ENCODE peak calls at places on chromosomes 13 and 19, in nine cellular contexts. C, V, Q, P, R, X, Y, H and I are unnamed samples.

GRCh38 chr19:6610934-6611370 is 20.0 kb upstream of the CD70 start:
- DNase-seq in C (no peak), V (no peak), Q (no peak), P (peak), R (no peak), X (no peak), Y (peak), H (no peak), I (peak)

GRCh38 chr13:23622991-23623390 is 52.8 kb downstream of the TNFRSF19 start:
- DNase-seq in C (no peak), V (no peak), Q (no peak), P (no peak), R (no peak), X (no peak), Y (no peak), H (no peak), I (no peak)

GRCh38 chr13:26485786-26486185 is 71.7 kb upstream of the WASF3 start:
- DNase-seq in C (peak), V (no peak), Q (no peak), P (no peak), R (no peak), X (no peak), Y (no peak), H (peak), I (no peak)

GRCh38 chr19:339262-339887 is 5.2 kb downstream of the MIER2 start:
- DNase-seq in C (no peak), V (no peak), Q (no peak), P (no peak), R (no peak), X (no peak), Y (no peak), H (no peak), I (no peak)

GRCh38 chr13:112510002-112510780 is 77.8 kb downstream of the TUBGCP3 start:
- DNase-seq in C (no peak), V (peak), Q (peak), P (peak), R (peak), X (no peak), Y (peak), H (no peak), I (peak)

GRCh38 chr13:25034173-25034572 is 61.8 kb upstream of the PABPC3 start:
- DNase-seq in C (no peak), V (no peak), Q (no peak), P (no peak), R (no peak), X (no peak), Y (no peak), H (no peak), I (no peak)

GRCh38 chr13:29858667-29859066 is 8.2 kb upstream of the UBL3 start:
- DNase-seq in C (no peak), V (no peak), Q (no peak), P (no peak), R (no peak), X (no peak), Y (no peak), H (no peak), I (no peak)

GRCh38 chr19:10543420-10544241 is at the start of gene ATG4D:
- DNase-seq in C (peak), V (peak), Q (peak), P (peak), R (no peak), X (peak), Y (peak), H (peak), I (no peak)

GRCh38 chr13:39484506-39485313 is 118.3 kb downstream of the LHFPL6 start:
- DNase-seq in C (no peak), V (no peak), Q (no peak), P (peak), R (no peak), X (no peak), Y (no peak), H (no peak), I (peak)

GRCh38 chr13:72728290-72728605 is 525 bp downstream of the BORA start:
- DNase-seq in C (no peak), V (no peak), Q (no peak), P (no peak), R (no peak), X (no peak), Y (no peak), H (no peak), I (no peak)

GRCh38 chr13:42152495-42152894 is 104.0 kb downstream of the DGKH start:
- DNase-seq in C (no peak), V (no peak), Q (no peak), P (no peak), R (no peak), X (no peak), Y (no peak), H (no peak), I (no peak)

GRCh38 chr19:48695743-48696352 is at the start of gene FUT2:
- DNase-seq in C (no peak), V (peak), Q (peak), P (no peak), R (no peak), X (no peak), Y (no peak), H (no peak), I (no peak)

GRCh38 chr13:74288361-74288911 is 154.2 kb upstream of the KLF12 start:
- DNase-seq in C (peak), V (peak), Q (peak), P (no peak), R (no peak), X (peak), Y (no peak), H (no peak), I (no peak)

GRCh38 chr19:1690570-1691307 is 38.3 kb upstream of the TCF3 start:
- DNase-seq in C (no peak), V (no peak), Q (peak), P (peak), R (no peak), X (no peak), Y (no peak), H (no peak), I (no peak)

GRCh38 chr13:112124100-112124499 is 57.2 kb downstream of the SOX1 start:
- DNase-seq in C (no peak), V (no peak), Q (no peak), P (no peak), R (no peak), X (no peak), Y (no peak), H (no peak), I (no peak)

GRCh38 chr13:93502071-93502470 is 275.5 kb downstream of the GPC6 start:
- DNase-seq in C (no peak), V (no peak), Q (no peak), P (no peak), R (no peak), X (no peak), Y (no peak), H (no peak), I (no peak)

GRCh38 chr13:93502987-93503386 is 276.4 kb downstream of the GPC6 start:
- DNase-seq in C (no peak), V (no peak), Q (no peak), P (no peak), R (no peak), X (no peak), Y (no peak), H (no peak), I (no peak)

DNA sequence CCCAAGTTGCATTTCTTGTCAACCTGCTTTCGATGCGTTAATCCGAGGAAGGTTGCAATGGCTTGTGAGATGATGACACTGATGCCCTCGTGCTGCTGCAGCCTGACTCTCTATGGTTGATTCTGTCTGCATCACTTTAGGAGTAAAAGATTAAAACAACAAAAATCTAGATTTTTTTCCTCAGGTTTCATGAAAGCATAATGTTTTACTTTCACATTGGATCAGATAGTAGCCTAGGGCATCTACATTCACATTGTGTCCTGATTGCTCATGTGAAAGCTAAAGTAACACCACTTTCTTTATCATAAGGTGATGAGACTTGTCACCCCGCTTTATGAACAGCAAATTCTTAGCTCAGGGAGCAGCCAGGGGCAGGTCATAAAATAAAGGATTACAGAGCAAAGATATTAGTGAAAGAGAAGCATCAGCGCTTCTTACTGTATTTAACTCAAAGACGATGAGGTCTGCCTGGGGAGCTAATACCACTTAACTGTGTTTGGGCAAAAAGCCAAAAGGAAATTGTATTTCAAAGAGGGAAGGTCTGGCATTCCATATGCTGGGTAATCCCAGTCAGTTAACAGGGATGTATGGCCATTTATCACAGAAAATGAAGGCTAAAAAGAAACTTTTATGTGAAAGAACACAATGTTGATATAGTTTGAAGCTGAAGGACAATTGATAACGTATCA is 270.5 kb downstream of the GPC6 start:
- DNase-seq in C (no peak), V (no peak), Q (peak), P (no peak), R (no peak), X (no peak), Y (no peak), H (no peak), I (no peak)
- H3K4me3 ChIP-seq in C (no peak), V (no peak), Q (no peak), P (no peak), R (no peak), X (no peak), Y (no peak), H (no peak), I (no peak)

GRCh38 chr19:46927893-46928292 is 67.1 kb downstream of the ARHGAP35 start:
- DNase-seq in C (no peak), V (no peak), Q (no peak), P (no peak), R (no peak), X (no peak), Y (no peak), H (no peak), I (no peak)

GRCh38 chr19:46924874-46925547 is 64.2 kb downstream of the ARHGAP35 start:
- DNase-seq in C (no peak), V (peak), Q (no peak), P (no peak), R (no peak), X (no peak), Y (no peak), H (no peak), I (no peak)

GRCh38 chr19:46925548-46925950 is 64.8 kb downstream of the ARHGAP35 start:
- DNase-seq in C (no peak), V (peak), Q (no peak), P (peak), R (no peak), X (no peak), Y (no peak), H (no peak), I (no peak)

GRCh38 chr19:46927106-46927505 is 66.3 kb downstream of the ARHGAP35 start:
- DNase-seq in C (no peak), V (no peak), Q (no peak), P (no peak), R (no peak), X (no peak), Y (no peak), H (no peak), I (no peak)

DNA sequence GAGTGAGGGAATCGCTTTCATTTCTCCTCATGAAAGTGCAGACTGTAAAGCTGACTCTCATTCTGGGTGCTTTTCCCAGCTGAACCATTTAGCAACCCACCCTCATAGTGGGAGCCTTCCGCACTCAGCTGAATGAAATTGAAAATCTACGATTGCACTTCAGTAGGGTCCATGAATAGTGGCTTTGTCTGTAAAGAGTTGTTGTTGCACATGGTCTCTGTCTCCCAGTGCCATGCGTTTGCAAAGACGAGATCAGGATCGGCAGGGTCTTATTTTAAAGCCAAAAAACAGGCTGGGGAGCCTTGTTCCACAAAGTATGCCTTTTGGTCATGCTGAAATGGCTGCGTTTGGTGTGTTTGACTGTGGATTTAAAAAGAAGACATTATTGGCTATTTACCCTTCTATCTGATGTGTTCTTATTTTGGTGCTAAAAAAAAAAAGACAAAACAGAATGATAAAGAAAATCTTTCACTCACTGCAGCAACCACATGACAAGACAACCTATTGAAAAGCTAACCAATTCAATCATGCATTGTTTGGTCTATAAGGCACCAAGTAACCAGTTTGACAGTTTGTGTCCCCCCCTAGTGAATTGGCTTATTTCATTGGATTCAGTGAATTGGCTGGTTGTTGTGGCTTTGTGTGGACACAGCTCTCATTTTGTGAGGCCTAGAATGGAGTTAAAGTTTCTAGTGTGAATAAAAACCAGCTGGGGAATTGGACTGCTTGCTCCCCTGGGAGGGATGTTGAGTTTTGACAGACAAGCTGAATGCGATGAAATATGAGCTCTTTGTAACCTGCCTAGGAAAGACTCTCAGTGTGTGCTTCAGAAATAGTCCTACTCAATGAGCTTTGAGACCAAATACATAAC is 65.6 kb downstream of the ARHGAP35 start:
- DNase-seq in C (no peak), V (no peak), Q (no peak), P (no peak), R (no peak), X (no peak), Y (no peak), H (no peak), I (no peak)
- TF ChIP-seq CTCF in C (no peak), V (no peak), Q (no peak), P (no peak), R (no peak), X (no peak), Y (no peak), H (no peak), I (no peak)

DNA sequence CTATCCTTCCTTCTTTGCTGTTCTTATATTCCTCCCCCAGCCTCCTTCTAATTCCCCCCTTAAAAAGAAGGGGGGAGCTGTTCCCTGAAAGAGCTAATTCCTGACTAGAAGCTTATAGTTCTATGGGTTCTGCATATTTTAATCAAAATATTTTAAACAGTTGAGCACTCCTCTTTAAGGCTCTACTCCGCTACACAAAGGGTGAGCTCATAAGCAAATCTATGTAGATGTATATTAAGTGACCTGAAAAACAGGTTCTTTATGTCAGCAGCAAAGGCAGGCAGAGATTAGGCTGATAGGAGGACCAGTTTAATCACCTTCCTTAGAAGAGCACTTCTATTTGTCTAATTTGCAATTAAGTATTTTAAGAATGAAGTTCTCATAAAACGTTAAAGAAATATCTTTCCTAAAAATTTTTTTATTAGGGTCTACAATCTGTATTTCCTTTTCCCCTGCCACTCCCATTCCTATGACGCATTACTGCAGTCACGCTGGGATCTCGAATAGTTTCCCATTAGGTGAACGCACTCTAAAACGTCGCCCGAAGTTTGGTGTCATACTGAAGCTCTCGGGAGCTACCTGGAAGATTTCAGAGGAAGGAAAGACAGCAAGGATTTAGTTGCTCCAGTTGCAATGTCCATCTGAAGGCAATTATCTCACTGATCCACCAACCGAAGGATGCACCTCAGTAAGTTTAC is 5.1 kb downstream of the EFNB2 start:
- DNase-seq in C (no peak), V (no peak), Q (peak), P (no peak), R (no peak), X (no peak), Y (no peak), H (no peak), I (no peak)
- H3K4me3 ChIP-seq in C (peak), V (no peak), Q (peak), P (no peak), R (no peak), X (peak), Y (no peak), H (no peak), I (peak)

GRCh38 chr13:110138009-110138699 is 168.8 kb downstream of the COL4A1 start:
- DNase-seq in C (peak), V (peak), Q (peak), P (peak), R (no peak), X (peak), Y (peak), H (peak), I (no peak)
- TF ChIP-seq CTCF in C (no peak), V (no peak), Q (peak), P (peak), R (no peak), X (no peak), Y (peak), H (no peak), I (peak)

GRCh38 chr19:50233308-50233910 is 30.0 kb downstream of the MYH14 start:
- DNase-seq in C (no peak), V (no peak), Q (no peak), P (no peak), R (no peak), X (no peak), Y (no peak), H (no peak), I (no peak)

GRCh38 chr19:50239916-50240585 is 36.6 kb downstream of the MYH14 start:
- DNase-seq in C (no peak), V (no peak), Q (no peak), P (no peak), R (no peak), X (no peak), Y (no peak), H (no peak), I (no peak)

GRCh38 chr19:50242586-50242985 is 39.2 kb downstream of the MYH14 start:
- DNase-seq in C (no peak), V (no peak), Q (no peak), P (no peak), R (no peak), X (no peak), Y (no peak), H (no peak), I (no peak)

GRCh38 chr19:50232600-50232999 is 29.2 kb downstream of the MYH14 start:
- DNase-seq in C (no peak), V (no peak), Q (no peak), P (no peak), R (no peak), X (no peak), Y (no peak), H (no peak), I (no peak)

DNA sequence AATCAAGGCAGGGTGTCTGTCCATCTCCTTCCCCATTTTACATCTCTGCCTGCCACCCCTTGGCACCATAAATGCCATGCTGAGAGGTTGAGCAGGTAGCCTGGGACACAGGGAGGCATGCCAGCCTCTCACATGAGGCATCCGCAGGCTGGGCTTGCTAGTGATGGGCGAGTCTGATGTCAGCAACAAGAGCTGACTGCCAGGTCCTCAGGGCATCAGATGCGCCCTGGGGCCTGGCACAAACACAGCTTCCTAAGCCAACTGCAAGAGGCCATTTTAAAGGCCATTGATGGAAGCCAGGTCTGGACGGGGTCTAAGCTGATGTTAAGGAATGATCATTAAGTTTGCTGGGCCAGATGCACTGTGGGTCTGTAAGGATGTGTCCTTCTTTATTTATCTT is 34.6 kb downstream of the MYH14 start:
- DNase-seq in C (no peak), V (no peak), Q (no peak), P (no peak), R (no peak), X (no peak), Y (no peak), H (no peak), I (no peak)
- H3K4me3 ChIP-seq in C (no peak), V (no peak), Q (no peak), P (no peak), R (no peak), X (no peak), Y (no peak), H (no peak), I (no peak)

DNA sequence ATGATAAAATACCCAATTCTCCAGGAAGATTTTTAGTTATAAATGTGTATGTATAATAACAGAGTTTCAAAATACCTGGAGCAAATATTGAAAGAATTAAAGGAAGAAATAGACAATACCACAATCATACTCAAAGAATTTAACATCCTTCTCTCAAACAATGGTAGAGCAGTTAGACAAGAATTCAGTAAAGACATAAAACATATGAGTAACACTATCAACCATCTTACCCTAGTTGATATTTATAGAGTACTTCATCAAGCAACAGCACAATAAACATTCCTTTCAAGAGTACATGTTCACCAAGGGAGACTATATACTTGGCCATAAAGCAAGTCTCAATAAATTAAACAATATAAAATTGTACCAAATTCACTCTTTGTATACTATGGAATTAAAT is 108.4 kb downstream of the DLEU7 start:
- DNase-seq in C (no peak), V (no peak), Q (no peak), P (no peak), R (no peak), X (no peak), Y (no peak), H (no peak), I (no peak)
- TF ChIP-seq CTCF in C (no peak), V (no peak), Q (no peak), P (no peak), R (no peak), X (no peak), Y (no peak), H (no peak), I (no peak)

GRCh38 chr19:3136684-3137055 is 837 bp downstream of the GNA15 start:
- DNase-seq in C (no peak), V (no peak), Q (no peak), P (no peak), R (no peak), X (peak), Y (no peak), H (no peak), I (no peak)
- H3K4me3 ChIP-seq in C (peak), V (no peak), Q (no peak), P (no peak), R (no peak), X (peak), Y (no peak), H (peak), I (no peak)

GRCh38 chr19:50536662-50537305 is 23.1 kb upstream of the ASPDH start:
- DNase-seq in C (no peak), V (no peak), Q (no peak), P (no peak), R (no peak), X (no peak), Y (no peak), H (no peak), I (no peak)
- TF ChIP-seq CTCF in C (no peak), V (no peak), Q (peak), P (no peak), R (no peak), X (no peak), Y (peak), H (no peak), I (no peak)